ENCODE peak calls at places on chromosomes 1 and 21, in five cellular contexts. A is GM23338, N is neuronal stem cell, S is hepatocyte, L is heart right ventricle. R is an unnamed sample. For H3K4me1, the result is how much of the 10 kb centered on the place peaks cover.

GRCh38 chr21:26137379-26138060 is 33.0 kb downstream of the APP start:
- DNase-seq in A (no peak), N (no peak), S (no peak), L (no peak), R (no peak)

GRCh38 chr1:209643295-209644020 is 8.8 kb downstream of the LAMB3 start:
- DNase-seq in A (no peak), N (no peak), S (no peak), L (peak), R (peak)

GRCh38 chr1:106189780-106190179 is 866.7 kb upstream of the PRMT6 start:
- DNase-seq in A (no peak), N (no peak), S (no peak), L (no peak), R (no peak)

GRCh38 chr1:52662645-52663313 is 29.8 kb downstream of the SHISAL2A start:
- DNase-seq in A (peak), N (peak), S (peak), L (no peak), R (no peak)

GRCh38 chr21:32328595-32328994 is 29.9 kb downstream of the MRAP start:
- DNase-seq in A (no peak), N (no peak), S (no peak), L (no peak), R (no peak)

GRCh38 chr21:41361786-41362604 is at the start of gene MX2:
- DNase-seq in A (no peak), N (no peak), S (peak), L (peak), R (peak)

GRCh38 chr1:69994261-69994660 is 211.1 kb downstream of the LRRC40 start:
- DNase-seq in A (no peak), N (no peak), S (no peak), L (no peak), R (no peak)

GRCh38 chr1:97094257-97094972 is 372.8 kb downstream of the PTBP2 start:
- DNase-seq in A (no peak), N (no peak), S (no peak), L (no peak), R (no peak)

GRCh38 chr1:23799255-23799569 is 1.3 kb downstream of the GALE start:
- DNase-seq in A (no peak), N (no peak), S (no peak), L (no peak), R (no peak)

GRCh38 chr1:178627037-178627436 is 98.0 kb upstream of the RALGPS2 start:
- DNase-seq in A (no peak), N (no peak), S (no peak), L (no peak), R (no peak)

GRCh38 chr1:63487336-63488065 is 35.5 kb downstream of the ITGB3BP start:
- DNase-seq in A (no peak), N (no peak), S (peak), L (peak), R (no peak)

GRCh38 chr1:225813250-225813964 is 3.5 kb downstream of the EPHX1 start:
- DNase-seq in A (peak), N (no peak), S (peak), L (peak), R (no peak)

GRCh38 chr1:168767885-168768584 is 39.0 kb upstream of the DPT start:
- DNase-seq in A (no peak), N (no peak), S (no peak), L (peak), R (no peak)

GRCh38 chr1:182394055-182394775 is 2.6 kb upstream of the GLUL start:
- DNase-seq in A (no peak), N (no peak), S (no peak), L (no peak), R (no peak)

GRCh38 chr21:30233636-30234035 is 17.7 kb upstream of the CLDN8 start:
- DNase-seq in A (no peak), N (no peak), S (no peak), L (no peak), R (no peak)

GRCh38 chr21:21818898-21819297 is 820.7 kb downstream of the NCAM2 start:
- DNase-seq in A (no peak), N (no peak), S (no peak), L (no peak), R (no peak)

GRCh38 chr1:111422546-111423391 is 4.8 kb downstream of the OVGP1 start:
- DNase-seq in A (no peak), N (no peak), S (peak), L (no peak), R (no peak)

GRCh38 chr1:247104965-247105364 is 809 bp upstream of the ZNF669 start:
- DNase-seq in A (peak), N (no peak), S (no peak), L (no peak), R (no peak)

GRCh38 chr1:214551436-214552173 is at the start of gene PTPN14:
- DNase-seq in A (peak), N (peak), S (peak), L (peak), R (peak)

GRCh38 chr1:244049142-244049968 is 1.7 kb upstream of the ZBTB18 start:
- DNase-seq in A (peak), N (no peak), S (peak), L (peak), R (no peak)

GRCh38 chr1:91895832-91896556 is 10.0 kb upstream of the TGFBR3 start:
- DNase-seq in A (no peak), N (no peak), S (no peak), L (no peak), R (no peak)

GRCh38 chr1:173596097-173596825 is 6.6 kb downstream of the SLC9C2 start:
- DNase-seq in A (no peak), N (no peak), S (no peak), L (no peak), R (no peak)

GRCh38 chr1:78728359-78728758 is 78.7 kb downstream of the IFI44 start:
- DNase-seq in A (no peak), N (no peak), S (no peak), L (no peak), R (no peak)

GRCh38 chr1:219564072-219564471 is 48.8 kb downstream of the ZC3H11B start:
- DNase-seq in A (no peak), N (no peak), S (no peak), L (no peak), R (no peak)

GRCh38 chr1:151935154-151935553 is 25.8 kb upstream of the THEM4 start:
- DNase-seq in A (peak), N (no peak), S (peak), L (no peak), R (no peak)

GRCh38 chr1:226846801-226847200 is 23.6 kb upstream of the PSEN2 start:
- DNase-seq in A (no peak), N (no peak), S (no peak), L (no peak), R (no peak)

GRCh38 chr1:36822648-36823047 is 211.7 kb downstream of the GRIK3 start:
- DNase-seq in A (no peak), N (no peak), S (no peak), L (no peak), R (no peak)

GRCh38 chr1:23544444-23545389 is 13.7 kb upstream of the E2F2 start:
- DNase-seq in A (peak), N (peak), S (peak), L (peak), R (peak)

GRCh38 chr1:202230939-202231645 is 37.5 kb downstream of the LGR6 start:
- DNase-seq in A (no peak), N (no peak), S (no peak), L (no peak), R (no peak)

GRCh38 chr1:64834734-64835133 is 89.9 kb downstream of the RAVER2 start:
- DNase-seq in A (no peak), N (no peak), S (no peak), L (no peak), R (no peak)

GRCh38 chr1:50023292-50024159 is at the start of gene AGBL4:
- DNase-seq in A (peak), N (peak), S (no peak), L (peak), R (no peak)

GRCh38 chr1:152034654-152035405 is 2.0 kb downstream of the S100A11 start:
- DNase-seq in A (peak), N (peak), S (peak), L (peak), R (no peak)

GRCh38 chr1:163036661-163037060 is 32.5 kb upstream of the RGS4 start:
- DNase-seq in A (no peak), N (no peak), S (no peak), L (no peak), R (no peak)

DNA sequence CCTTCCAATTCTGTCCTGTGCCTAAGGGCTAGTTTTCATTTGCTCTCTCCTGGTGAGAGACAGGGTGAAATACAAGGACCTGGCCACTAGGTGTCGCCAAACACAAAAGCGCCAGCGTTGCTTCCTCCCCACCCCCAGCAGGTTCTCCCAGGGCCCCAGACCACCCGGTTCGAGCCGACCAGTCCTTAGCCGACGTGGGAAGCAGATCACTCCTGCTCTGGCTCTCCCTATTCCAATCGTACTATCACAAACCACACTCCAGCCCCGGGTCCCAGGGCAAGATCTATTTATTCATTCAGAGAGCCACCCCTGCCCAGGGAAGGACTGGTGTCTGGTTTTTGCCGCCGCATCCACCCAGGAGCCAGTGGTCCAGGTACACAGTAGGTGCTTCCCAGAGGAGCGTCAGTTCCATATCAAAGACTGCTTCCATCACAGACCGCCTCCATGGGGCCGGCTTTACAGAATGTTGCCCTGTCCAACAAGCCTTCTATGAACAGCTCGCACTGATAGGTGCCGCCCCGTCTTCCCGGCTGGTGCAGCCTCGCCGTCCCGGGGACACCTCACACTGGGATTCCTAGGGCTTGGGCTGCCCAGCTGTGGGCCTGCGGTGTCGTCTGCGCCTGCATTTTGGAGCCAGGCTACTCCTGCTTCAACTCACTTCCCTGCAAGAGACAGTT is 35.0 kb downstream of the CTNNBIP1 start:
- DNase-seq in A (peak), N (peak), S (peak), L (peak), R (peak)
- H3K4me3 ChIP-seq in A (peak), N (no peak), S (no peak), L (no peak), R (peak)

GRCh38 chr1:167293057-167293456 is 72.4 kb downstream of the POU2F1 start:
- DNase-seq in A (no peak), N (no peak), S (no peak), L (no peak), R (no peak)
- H3K27ac ChIP-seq in A (no peak), N (no peak), S (no peak), L (no peak), R (no peak)

GRCh38 chr1:161200992-161201827 is 957 bp upstream of the NDUFS2 start:
- DNase-seq in A (peak), N (no peak), S (no peak), L (peak), R (peak)
- H3K4me1 ChIP-seq in A (half or more), N (half or more), S (under half), L (half or more), R (half or more)

DNA sequence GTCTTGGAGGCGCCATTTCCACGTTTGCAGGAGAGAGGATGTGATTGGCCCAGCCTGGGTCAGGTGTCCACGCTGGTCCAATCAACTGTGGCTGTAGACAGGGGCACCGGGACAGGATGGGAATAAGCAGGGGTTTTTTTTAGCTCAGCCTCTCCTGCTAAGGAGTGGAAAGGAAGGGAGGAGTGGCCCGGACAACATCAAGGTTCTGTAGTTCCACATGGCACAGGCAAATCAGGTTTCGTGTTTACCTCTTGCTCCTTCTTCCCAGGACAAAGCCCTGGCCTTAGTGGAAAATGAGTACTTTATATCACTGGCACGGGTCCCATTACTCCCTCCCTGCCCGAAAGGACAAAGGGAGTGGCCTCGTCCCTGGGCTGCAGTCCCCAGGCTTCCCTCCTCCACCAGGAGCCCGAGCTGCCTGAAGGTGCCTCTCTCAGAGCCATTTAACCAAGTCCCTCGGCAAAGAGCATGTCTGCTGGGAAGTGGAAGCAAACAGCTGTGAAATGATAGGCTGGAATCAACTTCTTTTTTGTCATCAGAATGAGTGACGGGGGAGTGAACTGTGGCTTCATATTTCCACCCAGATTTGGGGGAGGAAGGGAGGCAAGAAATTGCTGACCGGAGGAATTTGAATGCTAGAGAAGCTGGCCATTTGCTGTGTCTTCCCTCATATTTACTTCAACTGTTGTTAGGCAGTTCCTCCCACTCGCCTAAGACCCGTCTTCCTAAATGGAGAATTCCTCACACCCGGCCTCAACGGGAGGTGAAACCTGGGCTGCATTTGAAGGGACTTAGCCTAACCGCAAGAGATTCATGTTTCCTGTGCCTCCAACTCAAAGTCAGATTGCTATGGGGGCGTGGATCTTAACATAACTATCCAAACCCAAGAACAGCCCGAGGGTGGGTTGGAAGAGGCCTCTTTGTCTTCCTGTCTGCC is 84.9 kb upstream of the SLC44A3 start:
- DNase-seq in A (peak), N (no peak), S (peak), L (peak), R (no peak)
- H3K4me3 ChIP-seq in A (no peak), N (no peak), S (no peak), L (no peak), R (peak)

DNA sequence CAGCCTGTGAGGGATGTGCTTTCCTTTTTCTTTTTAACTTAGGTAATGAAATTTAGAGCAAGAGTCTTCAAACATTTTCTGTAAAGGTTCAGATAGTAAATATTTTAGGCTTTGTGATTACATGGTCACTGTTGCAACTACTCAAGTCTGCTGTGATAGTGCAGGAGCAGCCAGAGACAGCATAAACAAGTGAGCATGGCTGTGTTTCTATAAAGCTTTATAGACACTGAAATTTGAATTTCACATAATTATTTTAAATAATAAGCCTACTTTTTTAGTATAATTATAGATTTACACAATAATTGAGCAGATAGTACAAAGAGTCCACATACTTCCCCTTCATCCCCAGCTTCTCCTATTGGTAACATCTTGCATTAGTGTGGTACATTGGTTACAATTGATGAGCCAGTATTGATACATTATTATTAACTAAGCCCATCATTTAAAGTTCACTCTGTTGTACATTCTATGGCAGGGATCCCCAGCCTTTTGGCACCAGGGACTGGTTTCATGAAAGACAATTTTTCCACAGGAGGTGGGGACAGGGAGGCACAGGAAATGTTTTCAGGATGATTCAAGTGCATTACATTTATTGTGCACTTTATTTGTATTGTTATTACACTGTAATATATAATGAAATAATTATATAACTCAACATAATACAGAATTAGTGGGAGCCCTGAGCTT is 3.0 kb downstream of the ATF6 start:
- DNase-seq in A (no peak), N (no peak), S (no peak), L (no peak), R (no peak)
- H3K27ac ChIP-seq in A (no peak), N (no peak), S (no peak), L (no peak), R (no peak)

R was measured in tibial artery.